ENCODE peak calls at places on chromosome 15, in nine cellular contexts. U, H, B, O, P, Q, W, E and A are unnamed samples.

GRCh38 chr15:77415450-77416448 is 4.2 kb downstream of the PEAK1 start:
- DNase-seq in U (peak; percentile 45), O (no peak), Q (peak; percentile 21), P (no peak), H (peak; percentile 12), B (peak; percentile 80), E (peak; percentile 52), W (no peak), A (peak; percentile 13)

GRCh38 chr15:63236272-63236671 is 41.1 kb upstream of the APH1B start:
- DNase-seq in W (no peak), O (no peak), E (no peak), B (peak; percentile 93), H (no peak), P (no peak), U (no peak), Q (no peak), A (no peak)

GRCh38 chr15:65130941-65131340 is 2.7 kb downstream of the PDCD7 start:
- DNase-seq in O (no peak), H (no peak), E (peak; percentile 53), U (no peak), P (no peak), W (no peak), B (no peak), Q (no peak), A (no peak)

GRCh38 chr15:62792960-62793758 is 249.4 kb upstream of the TPM1 start:
- DNase-seq in U (no peak), E (no peak), B (no peak), O (no peak), Q (no peak), H (no peak), P (no peak), W (no peak), A (no peak)

GRCh38 chr15:85024003-85024402 is 42.3 kb downstream of the PDE8A start:
- DNase-seq in W (no peak), P (no peak), E (no peak), U (no peak), H (no peak), O (no peak), B (no peak), Q (no peak), A (no peak)

GRCh38 chr15:48579945-48580671 is 65.4 kb downstream of the FBN1 start:
- DNase-seq in W (no peak), Q (no peak), E (no peak), H (no peak), B (peak; percentile 50), P (no peak), U (no peak), O (no peak), A (no peak)

GRCh38 chr15:94240486-94240885 is 9.1 kb downstream of the MCTP2 start:
- DNase-seq in O (no peak), E (no peak), U (no peak), P (no peak), H (no peak), Q (no peak), B (no peak), W (no peak), A (no peak)

GRCh38 chr15:51093488-51093864 is 1.2 kb downstream of the TNFAIP8L3 start:
- DNase-seq in Q (no peak), U (no peak), P (no peak), B (no peak), O (no peak), W (no peak), H (no peak), E (no peak), A (no peak)

GRCh38 chr15:90561344-90562244 is 31.9 kb downstream of the CRTC3 start:
- DNase-seq in W (no peak), Q (peak; percentile 45), H (no peak), E (no peak), B (peak; percentile 88), P (no peak), U (no peak), O (no peak), A (no peak)

GRCh38 chr15:90563460-90563859 is 33.7 kb downstream of the CRTC3 start:
- DNase-seq in Q (no peak), H (no peak), P (no peak), O (no peak), U (no peak), E (no peak), B (no peak), W (no peak), A (no peak)

GRCh38 chr15:90565866-90566265 is 36.1 kb downstream of the CRTC3 start:
- DNase-seq in Q (no peak), E (no peak), U (no peak), H (no peak), O (no peak), W (no peak), B (no peak), P (no peak), A (no peak)

GRCh38 chr15:90562669-90563068 is 32.9 kb downstream of the CRTC3 start:
- DNase-seq in P (no peak), U (no peak), B (no peak), W (no peak), H (no peak), O (no peak), E (no peak), Q (no peak), A (no peak)

GRCh38 chr15:90564109-90564508 is 34.4 kb downstream of the CRTC3 start:
- DNase-seq in P (no peak), E (no peak), Q (no peak), O (no peak), U (no peak), H (no peak), B (no peak), W (no peak), A (no peak)
- H3K27ac ChIP-seq in P (no peak overlapping the region), E (no peak overlapping the region), Q (no peak overlapping the region), O (peak overlapping the region; percentile 34), U (no peak overlapping the region), H (peak overlapping the region; percentile 38), B (no peak overlapping the region), W (peak overlapping the region; percentile 63), A (peak overlapping the region; percentile 88)

DNA sequence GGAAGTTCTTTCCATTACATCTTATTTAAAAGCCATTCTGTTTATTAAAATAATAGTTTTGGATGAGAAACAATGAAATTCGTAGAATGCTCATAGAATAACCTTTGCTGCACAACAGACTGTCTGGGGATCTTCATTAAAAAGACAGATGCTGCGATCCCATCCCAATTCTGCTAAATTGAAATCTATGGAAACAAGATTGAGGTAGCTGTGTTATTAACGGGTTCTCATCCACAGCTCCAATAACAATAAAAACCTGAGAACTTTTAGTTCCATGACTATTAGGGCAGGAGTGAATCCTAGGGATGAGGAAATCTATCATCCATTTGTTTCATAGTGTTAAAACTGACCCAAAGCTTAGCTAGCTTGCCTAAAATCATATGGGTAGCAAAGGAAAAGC is 2.5 kb upstream of the GJD2 start:
- DNase-seq in H (no peak), B (no peak), U (no peak), O (no peak), W (no peak), E (no peak), Q (no peak), P (no peak), A (no peak)
- TF ChIP-seq CTCF in H (no peak), B (no peak), U (no peak), O (no peak), W (no peak), E (no peak), Q (no peak), P (no peak), A (no peak)

GRCh38 chr15:98668566-98669308 is 20.4 kb downstream of the IGF1R start:
- DNase-seq in H (no peak), B (peak; percentile 62), U (no peak), O (no peak), P (no peak), W (no peak), E (no peak), Q (no peak), A (no peak)

GRCh38 chr15:98667521-98668179 is 19.3 kb downstream of the IGF1R start:
- DNase-seq in Q (no peak), U (no peak), B (no peak), O (no peak), E (peak; percentile 59), W (no peak), P (no peak), H (no peak), A (no peak)

GRCh38 chr15:98671060-98672008 is 23.0 kb downstream of the IGF1R start:
- DNase-seq in W (no peak), U (no peak), H (no peak), B (peak; percentile 57), O (no peak), P (no peak), Q (no peak), E (peak; percentile 95), A (no peak)

GRCh38 chr15:98666841-98667240 is 18.5 kb downstream of the IGF1R start:
- DNase-seq in Q (no peak), U (no peak), O (no peak), H (no peak), P (no peak), B (no peak), W (no peak), E (no peak), A (no peak)

DNA sequence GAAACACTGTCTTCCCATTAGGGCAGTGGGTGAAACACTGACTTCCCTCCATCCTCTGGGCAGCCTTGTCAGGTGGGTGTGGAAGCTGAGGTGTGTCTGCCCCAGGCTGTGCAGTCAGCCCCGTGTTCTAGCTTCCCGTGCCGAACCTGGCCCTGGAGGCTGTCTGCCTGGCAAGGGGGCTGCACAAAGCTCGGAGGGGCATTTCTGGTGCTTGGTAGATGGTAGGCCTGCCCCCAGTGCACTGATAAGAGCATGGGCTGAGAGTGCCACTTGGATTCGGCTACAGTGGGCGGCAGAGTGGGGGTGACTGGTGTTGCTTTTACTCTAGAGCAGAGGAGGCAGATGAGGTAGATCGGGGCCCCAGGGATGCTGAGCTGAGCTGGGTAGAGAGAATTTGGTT is 21.3 kb downstream of the IGF1R start:
- DNase-seq in O (no peak), W (no peak), U (no peak), H (no peak), B (no peak), P (no peak), Q (no peak), E (no peak), A (no peak)
- H3K4me1 ChIP-seq in O (peaks cover 47% of the 10 kb centered on the region), W (peaks cover 20% of the 10 kb centered on the region), U (peaks cover 51% of the 10 kb centered on the region), H (peaks cover 51% of the 10 kb centered on the region), B (peaks cover 32% of the 10 kb centered on the region), P (peaks cover 84% of the 10 kb centered on the region), Q (peaks cover 22% of the 10 kb centered on the region), E (peaks cover 87% of the 10 kb centered on the region), A (peaks cover 95% of the 10 kb centered on the region)

GRCh38 chr15:98755138-98755537 is 106.8 kb downstream of the IGF1R start:
- DNase-seq in U (no peak), B (peak; percentile 31), O (no peak), Q (no peak), E (no peak), H (no peak), P (no peak), W (no peak), A (no peak)

GRCh38 chr15:98753726-98754125 is 105.4 kb downstream of the IGF1R start:
- DNase-seq in P (no peak), O (no peak), B (no peak), Q (no peak), H (no peak), E (no peak), U (no peak), W (no peak), A (no peak)

GRCh38 chr15:98751767-98752166 is 103.4 kb downstream of the IGF1R start:
- DNase-seq in W (no peak), B (no peak), U (no peak), Q (no peak), H (no peak), E (no peak), O (no peak), P (no peak), A (no peak)

GRCh38 chr15:98755781-98756180 is 107.4 kb downstream of the IGF1R start:
- DNase-seq in O (no peak), W (no peak), H (no peak), U (no peak), B (no peak), Q (no peak), P (no peak), E (no peak), A (no peak)

GRCh38 chr15:98754283-98755022 is 106.1 kb downstream of the IGF1R start:
- DNase-seq in O (no peak), W (no peak), B (peak; percentile 26), P (no peak), Q (no peak), U (no peak), E (peak; percentile 59), H (no peak), A (no peak)
- H3K27ac ChIP-seq in O (no peak overlapping the region), W (peak overlapping the region; percentile 15), B (peak overlapping the region; percentile 50), P (peak overlapping the region; percentile 74), Q (peak overlapping the region; percentile 16), U (no peak overlapping the region), E (peak overlapping the region; percentile 55), H (no peak overlapping the region), A (peak overlapping the region; percentile 50)